ENCODE peak calls at places on chromosomes 11 and 22, in seven cellular contexts. H, I, J, Q, W, U and F are unnamed samples.

GRCh38 chr11:34189191-34189590 is 83.8 kb downstream of the NAT10 start:
- DNase-seq in H (no peak), I (no peak), J (no peak), Q (no peak), W (no peak), U (no peak), F (no peak)

GRCh38 chr11:1628506-1629325 is 859 bp upstream of the KRTAP5-5 start:
- DNase-seq in H (peak), I (peak), J (peak), Q (peak), W (no peak), U (peak), F (peak)

GRCh38 chr11:125114518-125114917 is 3.1 kb upstream of the TMEM218 start:
- DNase-seq in H (peak), I (no peak), J (no peak), Q (no peak), W (no peak), U (no peak), F (no peak)

GRCh38 chr11:60390389-60390788 is 5.9 kb upstream of the MS4A14 start:
- DNase-seq in H (no peak), I (peak), J (no peak), Q (no peak), W (no peak), U (no peak), F (no peak)

GRCh38 chr22:48896766-48897637 is 930.7 kb downstream of the BRD1 start:
- DNase-seq in H (no peak), I (no peak), J (no peak), Q (no peak), W (no peak), U (no peak), F (no peak)

GRCh38 chr11:82183346-82183745 is 550.3 kb downstream of the FAM181B start:
- DNase-seq in H (no peak), I (no peak), J (no peak), Q (no peak), W (no peak), U (no peak), F (no peak)

GRCh38 chr11:66362481-66363147 is 8.9 kb downstream of the SLC29A2 start:
- DNase-seq in H (no peak), I (peak), J (no peak), Q (no peak), W (no peak), U (no peak), F (no peak)

GRCh38 chr11:112321521-112322172 is 61.0 kb upstream of the PLET1 start:
- DNase-seq in H (peak), I (no peak), J (no peak), Q (peak), W (no peak), U (peak), F (no peak)

GRCh38 chr11:2209370-2209801 is 37.8 kb upstream of the TH start:
- DNase-seq in H (no peak), I (no peak), J (no peak), Q (no peak), W (no peak), U (no peak), F (no peak)

GRCh38 chr11:100624346-100624745 is 62.7 kb upstream of the ARHGAP42 start:
- DNase-seq in H (no peak), I (no peak), J (no peak), Q (no peak), W (no peak), U (no peak), F (no peak)

GRCh38 chr22:46415816-46416536 is 80.5 kb downstream of the TRMU start:
- DNase-seq in H (no peak), I (no peak), J (no peak), Q (no peak), W (no peak), U (peak), F (no peak)

GRCh38 chr22:40326905-40327735 is 19.2 kb upstream of the ADSL start:
- DNase-seq in H (no peak), I (no peak), J (no peak), Q (no peak), W (no peak), U (peak), F (no peak)

GRCh38 chr11:89052220-89052619 is 13.6 kb downstream of the GRM5 start:
- DNase-seq in H (no peak), I (no peak), J (no peak), Q (no peak), W (no peak), U (no peak), F (no peak)

GRCh38 chr11:45285931-45286632 is at the start of gene SYT13:
- DNase-seq in H (no peak), I (no peak), J (no peak), Q (peak), W (no peak), U (no peak), F (no peak)

GRCh38 chr11:99614353-99614752 is 593.6 kb downstream of the CNTN5 start:
- DNase-seq in H (no peak), I (no peak), J (no peak), Q (no peak), W (no peak), U (no peak), F (no peak)

GRCh38 chr11:21659961-21660360 is 532.9 kb upstream of the ANO5 start:
- DNase-seq in H (no peak), I (no peak), J (no peak), Q (no peak), W (no peak), U (no peak), F (no peak)